ENCODE peak calls at places on chromosomes 3 and 15, in seven cellular contexts. I, A, V, Y, P, U and X are unnamed samples.

GRCh38 chr15:25770618-25771369 is 92.3 kb downstream of the ATP10A start:
- DNase-seq in I (no peak), A (no peak), V (peak), Y (no peak), P (no peak), U (no peak), X (no peak)

GRCh38 chr3:141498592-141499223 is 11.9 kb downstream of the RASA2 start:
- DNase-seq in I (peak), A (no peak), V (no peak), Y (no peak), P (no peak), U (peak), X (no peak)

GRCh38 chr3:72816843-72817485 is 31.3 kb downstream of the SHQ1 start:
- DNase-seq in I (no peak), A (no peak), V (no peak), Y (no peak), P (no peak), U (no peak), X (no peak)

GRCh38 chr3:197023241-197023997 is 6.2 kb downstream of the MELTF start:
- DNase-seq in I (no peak), A (no peak), V (peak), Y (no peak), P (no peak), U (no peak), X (no peak)

GRCh38 chr3:37906734-37907282 is 45.1 kb downstream of the CTDSPL start:
- DNase-seq in I (no peak), A (no peak), V (no peak), Y (no peak), P (no peak), U (no peak), X (no peak)

GRCh38 chr3:33439421-33440327 is 531 bp downstream of the UBP1 start:
- DNase-seq in I (no peak), A (peak), V (peak), Y (peak), P (no peak), U (peak), X (peak)

GRCh38 chr3:134864644-134865043 is 69.6 kb downstream of the EPHB1 start:
- DNase-seq in I (no peak), A (no peak), V (no peak), Y (no peak), P (no peak), U (no peak), X (peak)

GRCh38 chr15:34810455-34811146 is 15.3 kb upstream of the ACTC1 start:
- DNase-seq in I (no peak), A (peak), V (no peak), Y (no peak), P (peak), U (no peak), X (peak)

GRCh38 chr3:33030802-33031201 is 66.1 kb downstream of the GLB1 start:
- DNase-seq in I (no peak), A (no peak), V (no peak), Y (no peak), P (no peak), U (no peak), X (no peak)

GRCh38 chr3:47780727-47781325 is 867 bp downstream of the SMARCC1 start:
- DNase-seq in I (no peak), A (no peak), V (no peak), Y (peak), P (no peak), U (no peak), X (peak)

GRCh38 chr3:13022348-13023250 is 50.6 kb downstream of the IQSEC1 start:
- DNase-seq in I (no peak), A (peak), V (peak), Y (peak), P (no peak), U (peak), X (peak)

GRCh38 chr3:133396906-133397305 is 3.0 kb upstream of the BFSP2 start:
- DNase-seq in I (no peak), A (no peak), V (no peak), Y (no peak), P (no peak), U (no peak), X (no peak)

GRCh38 chr3:20197775-20198174 is 11.8 kb upstream of the SGO1 start:
- DNase-seq in I (no peak), A (no peak), V (no peak), Y (no peak), P (no peak), U (no peak), X (no peak)

GRCh38 chr3:177005718-177006405 is 191.4 kb downstream of the TBL1XR1 start:
- DNase-seq in I (no peak), A (no peak), V (no peak), Y (no peak), P (no peak), U (no peak), X (no peak)

GRCh38 chr15:38530113-38530512 is 34.5 kb downstream of the RASGRP1 start:
- DNase-seq in I (no peak), A (no peak), V (no peak), Y (no peak), P (no peak), U (no peak), X (peak)

GRCh38 chr3:32819581-32820348 is 2.0 kb downstream of the TRIM71 start:
- DNase-seq in I (no peak), A (no peak), V (no peak), Y (no peak), P (no peak), U (no peak), X (no peak)

GRCh38 chr3:99172736-99173657 is 271.5 kb upstream of the DCBLD2 start:
- DNase-seq in I (no peak), A (peak), V (no peak), Y (peak), P (peak), U (peak), X (peak)

GRCh38 chr3:42443819-42444436 is 33.5 kb upstream of the LYZL4 start:
- DNase-seq in I (peak), A (peak), V (peak), Y (peak), P (peak), U (peak), X (peak)

GRCh38 chr3:108293858-108294257 is 2.5 kb upstream of the HHLA2 start:
- DNase-seq in I (no peak), A (no peak), V (no peak), Y (no peak), P (no peak), U (no peak), X (no peak)

GRCh38 chr3:105836533-105836932 is 32.3 kb downstream of the CBLB start:
- DNase-seq in I (no peak), A (no peak), V (no peak), Y (no peak), P (no peak), U (no peak), X (peak)

GRCh38 chr15:28243901-28244300 is 78.1 kb downstream of the HERC2 start:
- DNase-seq in I (no peak), A (no peak), V (no peak), Y (no peak), P (no peak), U (no peak), X (no peak)

GRCh38 chr15:79172801-79173460 is 82.4 kb upstream of the RASGRF1 start:
- DNase-seq in I (no peak), A (no peak), V (no peak), Y (no peak), P (no peak), U (no peak), X (no peak)

GRCh38 chr3:55907616-55908015 is 420.5 kb upstream of the WNT5A start:
- DNase-seq in I (no peak), A (no peak), V (no peak), Y (no peak), P (no peak), U (no peak), X (no peak)

GRCh38 chr3:110816008-110816407 is 255.6 kb upstream of the NECTIN3 start:
- DNase-seq in I (no peak), A (no peak), V (no peak), Y (no peak), P (no peak), U (no peak), X (no peak)

GRCh38 chr15:64224508-64224907 is 61.7 kb upstream of the PPIB start:
- DNase-seq in I (no peak), A (no peak), V (no peak), Y (no peak), P (peak), U (no peak), X (peak)

GRCh38 chr15:37099321-37100108 is 834 bp downstream of the MEIS2 start:
- DNase-seq in I (no peak), A (peak), V (no peak), Y (peak), P (no peak), U (no peak), X (no peak)

GRCh38 chr15:41637086-41637485 is 23.1 kb upstream of the MGA start:
- DNase-seq in I (no peak), A (no peak), V (no peak), Y (no peak), P (no peak), U (no peak), X (no peak)

GRCh38 chr3:186121968-186122367 is 13.1 kb upstream of the ETV5 start:
- DNase-seq in I (no peak), A (no peak), V (no peak), Y (no peak), P (no peak), U (no peak), X (no peak)

GRCh38 chr3:11126653-11127052 is 27.6 kb upstream of the HRH1 start:
- DNase-seq in I (no peak), A (no peak), V (no peak), Y (no peak), P (no peak), U (no peak), X (no peak)

GRCh38 chr3:126485131-126485530 is 9.4 kb upstream of the ZXDC start:
- DNase-seq in I (no peak), A (no peak), V (no peak), Y (no peak), P (no peak), U (no peak), X (no peak)

GRCh38 chr3:134148534-134148933 is 102.1 kb downstream of the RYK start:
- DNase-seq in I (no peak), A (no peak), V (no peak), Y (no peak), P (no peak), U (no peak), X (no peak)

GRCh38 chr3:14780927-14781507 is 37.7 kb upstream of the FGD5 start:
- DNase-seq in I (no peak), A (peak), V (no peak), Y (peak), P (no peak), U (no peak), X (peak)

GRCh38 chr3:55669133-55669532 is 182.0 kb upstream of the WNT5A start:
- DNase-seq in I (no peak), A (no peak), V (no peak), Y (no peak), P (no peak), U (no peak), X (no peak)

GRCh38 chr15:66700412-66700801 is 1.6 kb upstream of the SMAD6 start:
- DNase-seq in I (no peak), A (no peak), V (no peak), Y (no peak), P (no peak), U (no peak), X (no peak)

GRCh38 chr3:71874618-71875017 is 89.7 kb upstream of the PROK2 start:
- DNase-seq in I (no peak), A (no peak), V (no peak), Y (no peak), P (no peak), U (no peak), X (no peak)

GRCh38 chr3:136792931-136793330 is 26.0 kb upstream of the SLC35G2 start:
- DNase-seq in I (no peak), A (no peak), V (no peak), Y (no peak), P (no peak), U (no peak), X (no peak)

GRCh38 chr3:195692781-195693427 is 27.9 kb upstream of the MUC20 start:
- DNase-seq in I (no peak), A (no peak), V (no peak), Y (no peak), P (no peak), U (no peak), X (no peak)